ENCODE peak calls at places on chromosomes 1 and 21, in four cellular contexts. One of them, this sample, is unnamed.

GRCh38 chr1:41199375-41199774 is 42.7 kb downstream of the SCMH1 start:
- DNase-seq in IMR-90: no peak
- DNase-seq in H1: no peak
- DNase-seq in colonic mucosa: no peak
- DNase-seq in this sample: no peak

GRCh38 chr1:24905355-24905978 is 24.6 kb downstream of the RUNX3 start:
- DNase-seq in colonic mucosa: no peak
- DNase-seq in H1: no peak
- DNase-seq in IMR-90: no peak
- DNase-seq in this sample: no peak

GRCh38 chr1:208008534-208008933 is 97.6 kb upstream of the CD34 start:
- DNase-seq in colonic mucosa: no peak
- DNase-seq in IMR-90: no peak
- DNase-seq in H1: no peak
- DNase-seq in this sample: no peak

GRCh38 chr1:38125837-38126520 is 79.4 kb upstream of the POU3F1 start:
- DNase-seq in colonic mucosa: no peak
- DNase-seq in IMR-90: no peak
- DNase-seq in H1: no peak
- DNase-seq in this sample: no peak

GRCh38 chr21:27079807-27080206 is 112.9 kb upstream of the ADAMTS5 start:
- DNase-seq in H1: no peak
- DNase-seq in IMR-90: peak
- DNase-seq in colonic mucosa: no peak
- DNase-seq in this sample: no peak

GRCh38 chr1:195663549-195664280 is 944.5 kb downstream of the KCNT2 start:
- DNase-seq in IMR-90: peak
- DNase-seq in H1: no peak
- DNase-seq in colonic mucosa: no peak
- DNase-seq in this sample: peak

GRCh38 chr21:45080639-45081414 is 6.4 kb downstream of the ADARB1 start:
- DNase-seq in colonic mucosa: no peak
- DNase-seq in IMR-90: peak
- DNase-seq in H1: no peak
- DNase-seq in this sample: peak

GRCh38 chr1:66402194-66402593 is 131.8 kb upstream of the SGIP1 start:
- DNase-seq in H1: no peak
- DNase-seq in IMR-90: no peak
- DNase-seq in colonic mucosa: peak
- DNase-seq in this sample: peak

GRCh38 chr1:94302960-94303359 is 65.6 kb upstream of the ARHGAP29 start:
- DNase-seq in H1: no peak
- DNase-seq in colonic mucosa: no peak
- DNase-seq in IMR-90: no peak
- DNase-seq in this sample: no peak

GRCh38 chr1:108814343-108815125 is 42.4 kb downstream of the AKNAD1 start:
- DNase-seq in IMR-90: peak
- DNase-seq in colonic mucosa: peak
- DNase-seq in H1: no peak
- DNase-seq in this sample: peak

GRCh38 chr1:36411674-36412648 is 14.3 kb upstream of the LSM10 start:
- DNase-seq in H1: no peak
- DNase-seq in colonic mucosa: no peak
- DNase-seq in IMR-90: peak
- DNase-seq in this sample: no peak

GRCh38 chr1:24459551-24460266 is 42.9 kb upstream of the RCAN3 start:
- DNase-seq in H1: no peak
- DNase-seq in colonic mucosa: no peak
- DNase-seq in IMR-90: no peak
- DNase-seq in this sample: no peak

GRCh38 chr1:82377201-82377884 is 576.6 kb downstream of the ADGRL2 start:
- DNase-seq in H1: no peak
- DNase-seq in IMR-90: no peak
- DNase-seq in colonic mucosa: no peak
- DNase-seq in this sample: peak

GRCh38 chr1:165449121-165449520 is 4.2 kb upstream of the RXRG start:
- DNase-seq in IMR-90: no peak
- DNase-seq in colonic mucosa: no peak
- DNase-seq in H1: no peak
- DNase-seq in this sample: no peak

GRCh38 chr1:171433451-171433850 is 51.9 kb upstream of the PRRC2C start:
- DNase-seq in H1: no peak
- DNase-seq in colonic mucosa: no peak
- DNase-seq in IMR-90: peak
- DNase-seq in this sample: no peak

GRCh38 chr1:214861615-214862014 is 220.9 kb upstream of the KCNK2 start:
- DNase-seq in H1: no peak
- DNase-seq in IMR-90: peak
- DNase-seq in colonic mucosa: no peak
- DNase-seq in this sample: peak

GRCh38 chr1:168923521-168924136 is 182.9 kb upstream of the ATP1B1 start:
- DNase-seq in IMR-90: no peak
- DNase-seq in colonic mucosa: no peak
- DNase-seq in H1: no peak
- DNase-seq in this sample: no peak

GRCh38 chr1:91854852-91855251 is 31.1 kb downstream of the TGFBR3 start:
- DNase-seq in H1: no peak
- DNase-seq in colonic mucosa: no peak
- DNase-seq in IMR-90: no peak
- DNase-seq in this sample: no peak

GRCh38 chr1:227758366-227758765 is 23.1 kb downstream of the SNAP47 start:
- DNase-seq in colonic mucosa: no peak
- DNase-seq in H1: no peak
- DNase-seq in IMR-90: no peak
- DNase-seq in this sample: no peak

GRCh38 chr1:100921110-100921706 is 25.3 kb downstream of the SLC30A7 start:
- DNase-seq in colonic mucosa: no peak
- DNase-seq in H1: no peak
- DNase-seq in IMR-90: peak
- DNase-seq in this sample: peak

GRCh38 chr1:2300004-2300771 is 72.1 kb downstream of the SKI start:
- DNase-seq in H1: no peak
- DNase-seq in IMR-90: no peak
- DNase-seq in colonic mucosa: peak
- DNase-seq in this sample: no peak

GRCh38 chr1:229158317-229159294 is 112.3 kb upstream of the RAB4A start:
- DNase-seq in colonic mucosa: peak
- DNase-seq in IMR-90: no peak
- DNase-seq in H1: no peak
- DNase-seq in this sample: no peak

GRCh38 chr1:96309783-96310182 is 411.8 kb upstream of the PTBP2 start:
- DNase-seq in colonic mucosa: no peak
- DNase-seq in IMR-90: peak
- DNase-seq in H1: no peak
- DNase-seq in this sample: peak

GRCh38 chr1:214895226-214895625 is 187.3 kb upstream of the KCNK2 start:
- DNase-seq in H1: no peak
- DNase-seq in IMR-90: no peak
- DNase-seq in colonic mucosa: no peak
- DNase-seq in this sample: no peak

GRCh38 chr1:182217071-182217470 is 155.6 kb upstream of the ZNF648 start:
- DNase-seq in IMR-90: peak
- DNase-seq in H1: no peak
- DNase-seq in colonic mucosa: no peak
- DNase-seq in this sample: peak

GRCh38 chr21:36863260-36863659 is 103.2 kb downstream of the HLCS start:
- DNase-seq in H1: no peak
- DNase-seq in IMR-90: no peak
- DNase-seq in colonic mucosa: no peak
- DNase-seq in this sample: no peak

GRCh38 chr1:226411619-226412018 is 3.7 kb upstream of the PARP1 start:
- DNase-seq in colonic mucosa: no peak
- DNase-seq in H1: no peak
- DNase-seq in IMR-90: no peak
- DNase-seq in this sample: no peak

GRCh38 chr1:19664453-19665043 is at the start of gene HTR6:
- DNase-seq in colonic mucosa: no peak
- DNase-seq in IMR-90: no peak
- DNase-seq in H1: no peak
- DNase-seq in this sample: peak
- H3K4me3 ChIP-seq in colonic mucosa: peak
- H3K4me3 ChIP-seq in IMR-90: no peak
- H3K4me3 ChIP-seq in H1: peak
- H3K4me3 ChIP-seq in this sample: peak

GRCh38 chr1:86502721-86503430 is 34.1 kb downstream of the CLCA1 start:
- DNase-seq in H1: peak
- DNase-seq in IMR-90: no peak
- DNase-seq in colonic mucosa: peak
- DNase-seq in this sample: no peak
- H3K9ac ChIP-seq in H1: peak
- H3K9ac ChIP-seq in IMR-90: no peak
- H3K9ac ChIP-seq in colonic mucosa: peak
- H3K9ac ChIP-seq in this sample: no peak

DNA sequence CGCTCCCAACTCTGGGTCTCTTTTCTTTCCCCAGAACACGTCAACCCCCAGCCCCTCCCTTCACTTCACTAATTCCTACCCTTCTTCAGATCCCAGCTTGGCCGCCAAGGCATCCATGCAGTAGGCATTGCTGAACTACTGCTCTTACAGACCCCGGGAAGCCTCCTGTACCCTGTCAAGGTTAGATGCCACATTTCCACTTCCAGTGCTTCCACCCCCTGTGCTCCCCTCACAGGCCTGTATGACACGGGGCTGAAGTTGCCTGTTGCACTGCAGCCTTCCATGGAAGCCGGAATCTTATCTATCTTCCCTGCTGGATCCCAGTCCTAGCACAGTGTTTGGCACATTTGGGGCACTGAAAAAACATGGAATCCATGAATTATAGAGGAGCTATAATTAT is 99.0 kb upstream of the SOD1 start:
- DNase-seq in colonic mucosa: no peak
- DNase-seq in IMR-90: no peak
- DNase-seq in H1: no peak
- DNase-seq in this sample: no peak
- H3K4me3 ChIP-seq in colonic mucosa: no peak
- H3K4me3 ChIP-seq in IMR-90: no peak
- H3K4me3 ChIP-seq in H1: peak
- H3K4me3 ChIP-seq in this sample: no peak

DNA sequence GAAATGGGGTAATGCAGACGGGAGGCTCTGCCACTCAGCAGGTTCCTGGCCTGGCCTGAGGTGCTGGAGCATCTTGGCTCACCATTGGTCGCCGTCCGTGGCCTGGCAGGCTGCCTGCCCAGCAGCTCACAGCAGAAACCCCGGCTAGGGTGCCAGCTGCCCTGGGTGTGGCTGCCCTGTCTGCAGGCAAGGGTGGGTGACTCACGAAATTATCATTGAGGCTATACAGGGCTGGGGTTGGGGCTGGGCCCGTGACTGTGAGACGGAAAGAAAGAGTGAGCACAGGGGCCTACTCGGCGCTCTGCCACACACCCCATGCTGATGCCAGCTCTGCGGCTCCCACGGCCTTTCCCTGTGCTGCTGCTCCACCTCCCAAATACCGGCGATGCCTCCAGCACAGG is 8.0 kb upstream of the PKP1 start:
- DNase-seq in H1: no peak
- DNase-seq in IMR-90: peak
- DNase-seq in colonic mucosa: peak
- DNase-seq in this sample: peak
- H3K9ac ChIP-seq in H1: no peak
- H3K9ac ChIP-seq in IMR-90: no peak
- H3K9ac ChIP-seq in colonic mucosa: no peak
- H3K9ac ChIP-seq in this sample: no peak

GRCh38 chr1:17080085-17080759 is 26.4 kb upstream of the SDHB start:
- DNase-seq in colonic mucosa: no peak
- DNase-seq in IMR-90: no peak
- DNase-seq in H1: no peak
- DNase-seq in this sample: no peak
- H3K4me3 ChIP-seq in colonic mucosa: no peak
- H3K4me3 ChIP-seq in IMR-90: no peak
- H3K4me3 ChIP-seq in H1: no peak
- H3K4me3 ChIP-seq in this sample: no peak

GRCh38 chr1:173870252-173871075 is 2.3 kb downstream of the ZBTB37 start:
- DNase-seq in IMR-90: no peak
- DNase-seq in colonic mucosa: peak
- DNase-seq in H1: no peak
- DNase-seq in this sample: no peak
- H3K9ac ChIP-seq in IMR-90: no peak
- H3K9ac ChIP-seq in colonic mucosa: peak
- H3K9ac ChIP-seq in H1: no peak
- H3K9ac ChIP-seq in this sample: peak

DNA sequence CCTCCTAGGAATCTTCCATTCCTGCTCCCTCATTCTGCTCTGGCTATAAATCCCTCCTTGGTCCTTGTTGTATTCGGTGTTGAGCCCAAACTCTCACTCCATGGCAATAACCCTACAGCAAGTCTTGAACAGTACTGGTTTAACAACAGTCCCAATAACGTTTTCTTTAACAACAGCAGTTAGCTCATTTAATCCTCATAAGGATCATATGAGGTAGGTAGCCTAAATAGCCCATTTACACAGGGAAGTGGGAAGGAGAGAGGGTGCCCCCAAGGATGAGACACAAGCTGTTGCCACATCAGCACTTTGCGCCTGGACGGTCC is 444 bp upstream of the AGTRAP start:
- DNase-seq in colonic mucosa: no peak
- DNase-seq in IMR-90: no peak
- DNase-seq in H1: no peak
- DNase-seq in this sample: no peak
- H3K4me3 ChIP-seq in colonic mucosa: peak
- H3K4me3 ChIP-seq in IMR-90: peak
- H3K4me3 ChIP-seq in H1: peak
- H3K4me3 ChIP-seq in this sample: peak

DNA sequence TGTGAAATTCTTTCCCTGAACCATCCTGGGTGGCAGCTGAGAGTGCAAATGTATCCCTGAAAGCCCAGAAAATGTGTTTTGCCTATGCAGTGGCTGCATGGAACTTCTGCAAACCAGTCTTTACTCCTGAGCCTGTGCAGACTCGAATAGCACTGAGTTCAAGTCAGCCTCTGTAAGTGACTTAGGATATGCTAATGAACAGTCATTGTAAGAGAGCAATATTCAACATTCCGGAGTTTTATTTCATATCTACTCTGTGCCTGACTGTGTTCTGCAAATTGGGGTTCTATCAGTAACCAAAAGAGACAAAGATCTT is 163.3 kb downstream of the NTPCR start:
- DNase-seq in IMR-90: no peak
- DNase-seq in H1: no peak
- DNase-seq in colonic mucosa: no peak
- DNase-seq in this sample: no peak
- H3K9ac ChIP-seq in IMR-90: peak
- H3K9ac ChIP-seq in H1: peak
- H3K9ac ChIP-seq in colonic mucosa: no peak
- H3K9ac ChIP-seq in this sample: peak

GRCh38 chr21:41921089-41921819 is 32.6 kb downstream of the C2CD2 start:
- DNase-seq in IMR-90: no peak
- DNase-seq in H1: no peak
- DNase-seq in colonic mucosa: no peak
- DNase-seq in this sample: no peak
- H3K4me3 ChIP-seq in IMR-90: no peak
- H3K4me3 ChIP-seq in H1: no peak
- H3K4me3 ChIP-seq in colonic mucosa: no peak
- H3K4me3 ChIP-seq in this sample: no peak

DNA sequence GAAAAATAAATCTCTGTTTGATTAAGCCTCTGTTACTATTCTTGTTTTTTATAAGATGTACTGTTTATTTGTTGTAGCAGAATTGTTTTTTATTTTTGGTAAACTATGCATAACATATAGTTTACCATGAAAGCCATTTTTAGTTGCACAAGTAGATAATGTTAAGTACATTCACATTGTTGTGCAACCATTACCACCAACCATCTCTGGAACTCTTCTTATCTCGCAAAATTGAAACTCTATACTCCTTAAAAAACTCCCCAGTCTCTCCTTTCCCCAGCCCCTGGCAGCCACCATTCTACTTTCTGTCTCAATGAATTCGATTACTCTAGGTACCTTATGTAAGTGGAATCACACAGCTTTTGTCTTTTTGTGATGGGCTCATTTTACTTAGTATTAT is 27.4 kb upstream of the UHMK1 start:
- DNase-seq in IMR-90: no peak
- DNase-seq in H1: no peak
- DNase-seq in colonic mucosa: no peak
- DNase-seq in this sample: peak
- H3K9ac ChIP-seq in IMR-90: no peak
- H3K9ac ChIP-seq in H1: no peak
- H3K9ac ChIP-seq in colonic mucosa: no peak
- H3K9ac ChIP-seq in this sample: no peak

This sample was measured in adipocyte.